ENCODE peak calls at places on chromosomes 3 and 15, in ten cellular contexts. Q, Z, H, K, F, G, N, W, D and Y are unnamed samples. For H3K4me1, the result is how much of the 10 kb centered on the place peaks cover.

GRCh38 chr3:194760740-194761139 is 75.1 kb downstream of the FAM43A start:
- DNase-seq in Q (no peak), Z (no peak), H (no peak), K (peak), F (no peak), G (no peak), N (no peak), W (no peak), D (no peak), Y (no peak)

GRCh38 chr3:184358921-184359350 is 2.5 kb downstream of the CLCN2 start:
- DNase-seq in Q (no peak), Z (no peak), H (no peak), K (no peak), F (no peak), G (no peak), N (no peak), W (no peak), D (no peak), Y (no peak)

GRCh38 chr3:60434945-60435344 is 816.3 kb downstream of the FHIT start:
- DNase-seq in Q (no peak), Z (no peak), H (no peak), K (no peak), F (no peak), G (no peak), N (no peak), W (no peak), D (no peak), Y (no peak)

GRCh38 chr15:100454148-100454547 is 74.6 kb downstream of the CERS3 start:
- DNase-seq in Q (no peak), Z (no peak), H (no peak), K (no peak), F (no peak), G (no peak), N (no peak), W (no peak), D (no peak), Y (no peak)

GRCh38 chr15:51030649-51031316 is 63.9 kb downstream of the TNFAIP8L3 start:
- DNase-seq in Q (no peak), Z (no peak), H (peak), K (peak), F (no peak), G (peak), N (no peak), W (peak), D (no peak), Y (no peak)

GRCh38 chr3:52570076-52570475 is 33.7 kb downstream of the UQCC5 start:
- DNase-seq in Q (peak), Z (no peak), H (no peak), K (no peak), F (no peak), G (no peak), N (no peak), W (peak), D (no peak), Y (no peak)

GRCh38 chr3:122677261-122677660 is 3.4 kb upstream of the PARP14 start:
- DNase-seq in Q (no peak), Z (no peak), H (no peak), K (peak), F (no peak), G (no peak), N (no peak), W (no peak), D (no peak), Y (no peak)

GRCh38 chr15:70289191-70289955 is 191.7 kb upstream of the TLE3 start:
- DNase-seq in Q (peak), Z (no peak), H (peak), K (no peak), F (no peak), G (peak), N (no peak), W (no peak), D (no peak), Y (peak)

GRCh38 chr15:68765602-68766368 is 54.9 kb downstream of the ANP32A start:
- DNase-seq in Q (no peak), Z (no peak), H (no peak), K (no peak), F (no peak), G (no peak), N (no peak), W (no peak), D (no peak), Y (no peak)

DNA sequence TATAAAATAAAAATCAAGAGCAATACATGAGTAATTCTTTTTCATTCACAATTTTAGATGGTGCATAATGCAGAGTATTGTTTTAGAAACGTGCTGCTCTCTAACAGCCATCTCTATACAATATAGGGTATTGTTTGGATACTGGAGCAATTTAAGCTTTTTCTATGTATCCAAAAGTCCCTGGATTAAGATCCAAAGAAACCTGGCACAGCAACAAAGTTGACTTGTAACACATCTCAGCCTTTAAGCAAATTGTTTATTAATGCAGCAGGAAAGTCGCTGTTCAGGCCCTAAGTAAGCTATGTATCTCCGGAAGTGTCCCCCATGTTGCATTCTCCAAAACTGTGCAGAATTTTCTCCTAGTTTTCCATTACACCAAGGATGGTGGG is 7.3 kb downstream of the VGLL4 start:
- DNase-seq in Q (no peak), Z (no peak), H (no peak), K (no peak), F (no peak), G (no peak), N (no peak), W (no peak), D (no peak), Y (no peak)
- H3K4me1 ChIP-seq in Q (half or more), Z (half or more), H (under half), K (under half), F (half or more), G (half or more), N (half or more), W (under half), D (under half), Y (half or more)

GRCh38 chr3:134249442-134249841 is 1.2 kb downstream of the RYK start:
- DNase-seq in Q (no peak), Z (no peak), H (no peak), K (no peak), F (no peak), G (no peak), N (no peak), W (peak), D (no peak), Y (no peak)
- H3K4me1 ChIP-seq in Q (under half), Z (under half), H (under half), K (under half), F (under half), G (under half), N (under half), W (under half), D (under half), Y (under half)

GRCh38 chr15:66897381-66897780 is 168.0 kb upstream of the SMAD3 start:
- DNase-seq in Q (no peak), Z (no peak), H (no peak), K (no peak), F (no peak), G (peak), N (no peak), W (no peak), D (no peak), Y (no peak)
- H3K4me1 ChIP-seq in Q (under half), Z (under half), H (under half), K (under half), F (under half), G (under half), N (under half), W (under half), D (under half), Y (under half)

DNA sequence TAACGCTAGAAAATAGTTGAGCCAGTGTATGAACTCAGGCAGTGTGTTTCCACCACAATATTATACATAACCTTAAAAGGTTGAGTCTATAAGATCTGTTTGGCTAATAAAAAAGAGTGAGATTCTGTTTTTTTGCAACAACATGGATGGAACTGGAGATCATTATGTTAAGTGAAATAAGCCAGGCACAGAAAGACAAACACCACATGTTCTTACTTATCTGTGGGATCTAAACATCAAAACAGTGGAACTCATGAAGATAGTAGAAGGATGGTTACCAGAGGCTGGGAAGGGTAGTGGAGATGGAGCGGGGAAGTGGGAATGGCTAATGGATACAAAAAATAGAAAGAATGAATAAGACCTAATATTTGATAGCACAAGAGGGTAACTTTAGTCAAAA is 150.7 kb downstream of the GABRG3 start:
- DNase-seq in Q (no peak), Z (no peak), H (no peak), K (no peak), F (no peak), G (no peak), N (no peak), W (no peak), D (no peak), Y (no peak)
- H3K4me1 ChIP-seq in Q (under half), Z (under half), H (under half), K (under half), F (under half), G (under half), N (under half), W (under half), D (under half), Y (under half)